ENCODE peak calls at places on chromosome 3, in six cellular contexts. N, H, B, T, O and Q are unnamed samples. For H3K4me1, the result is how much of the 10 kb centered on the place peaks cover.

GRCh38 chr3:183870563-183870962 is 14.1 kb downstream of the PARL start:
- DNase-seq in H (no peak), T (no peak), O (no peak), N (no peak), B (no peak), Q (no peak)

GRCh38 chr3:24952388-24952787 is 457.7 kb upstream of the THRB start:
- DNase-seq in N (no peak), T (no peak), B (no peak), O (no peak), H (no peak), Q (no peak)

GRCh38 chr3:110905096-110905495 is 166.5 kb upstream of the NECTIN3 start:
- DNase-seq in H (no peak), B (no peak), N (no peak), O (no peak), T (no peak), Q (no peak)

GRCh38 chr3:40143283-40144090 is 166.0 kb upstream of the EIF1B start:
- DNase-seq in H (no peak), O (no peak), B (no peak), T (no peak), N (no peak), Q (no peak)

GRCh38 chr3:89171681-89172080 is 64.3 kb downstream of the EPHA3 start:
- DNase-seq in T (no peak), B (no peak), H (no peak), O (no peak), N (no peak), Q (no peak)

GRCh38 chr3:50246517-50246954 is 10.5 kb downstream of the GNAI2 start:
- DNase-seq in H (no peak), O (no peak), B (no peak), N (peak), T (no peak), Q (peak)

GRCh38 chr3:184513276-184514150 is 48.1 kb upstream of the EPHB3 start:
- DNase-seq in O (peak), B (peak), N (peak), T (no peak), H (peak), Q (peak)

GRCh38 chr3:149638401-149639092 is 19.3 kb downstream of the WWTR1 start:
- DNase-seq in T (no peak), H (no peak), O (no peak), B (no peak), N (peak), Q (no peak)

GRCh38 chr3:157464283-157464682 is 27.6 kb downstream of the PTX3 start:
- DNase-seq in B (no peak), O (no peak), H (no peak), T (no peak), N (no peak), Q (no peak)

GRCh38 chr3:134846943-134847342 is 51.9 kb downstream of the EPHB1 start:
- DNase-seq in H (no peak), N (peak), B (no peak), T (no peak), O (peak), Q (no peak)

GRCh38 chr3:196440041-196440537 is 7.9 kb upstream of the UBXN7 start:
- DNase-seq in O (no peak), T (no peak), N (no peak), B (peak), H (no peak), Q (no peak)

GRCh38 chr3:149018247-149018646 is 26.9 kb downstream of the GYG1 start:
- DNase-seq in T (no peak), O (no peak), N (no peak), H (no peak), B (no peak), Q (no peak)

GRCh38 chr3:193190387-193190786 is 50.6 kb upstream of the PLAAT1 start:
- DNase-seq in T (no peak), O (peak), H (no peak), B (no peak), N (peak), Q (no peak)

GRCh38 chr3:142209655-142210054 is 15.7 kb downstream of the GK5 start:
- DNase-seq in T (no peak), B (no peak), O (peak), H (peak), N (peak), Q (peak)

GRCh38 chr3:17420668-17421067 is 321.8 kb downstream of the TBC1D5 start:
- DNase-seq in O (no peak), T (no peak), B (no peak), H (no peak), N (no peak), Q (no peak)

GRCh38 chr3:76039431-76039830 is 254.1 kb upstream of the ZNF717 start:
- DNase-seq in T (no peak), O (no peak), B (no peak), H (no peak), N (no peak), Q (no peak)

GRCh38 chr3:82177774-82178173 is 416.3 kb upstream of the GBE1 start:
- DNase-seq in O (no peak), B (no peak), T (no peak), N (no peak), H (no peak), Q (no peak)

GRCh38 chr3:101950985-101951733 is 101.8 kb downstream of the NFKBIZ start:
- DNase-seq in N (no peak), B (no peak), T (no peak), H (no peak), O (no peak), Q (no peak)

DNA sequence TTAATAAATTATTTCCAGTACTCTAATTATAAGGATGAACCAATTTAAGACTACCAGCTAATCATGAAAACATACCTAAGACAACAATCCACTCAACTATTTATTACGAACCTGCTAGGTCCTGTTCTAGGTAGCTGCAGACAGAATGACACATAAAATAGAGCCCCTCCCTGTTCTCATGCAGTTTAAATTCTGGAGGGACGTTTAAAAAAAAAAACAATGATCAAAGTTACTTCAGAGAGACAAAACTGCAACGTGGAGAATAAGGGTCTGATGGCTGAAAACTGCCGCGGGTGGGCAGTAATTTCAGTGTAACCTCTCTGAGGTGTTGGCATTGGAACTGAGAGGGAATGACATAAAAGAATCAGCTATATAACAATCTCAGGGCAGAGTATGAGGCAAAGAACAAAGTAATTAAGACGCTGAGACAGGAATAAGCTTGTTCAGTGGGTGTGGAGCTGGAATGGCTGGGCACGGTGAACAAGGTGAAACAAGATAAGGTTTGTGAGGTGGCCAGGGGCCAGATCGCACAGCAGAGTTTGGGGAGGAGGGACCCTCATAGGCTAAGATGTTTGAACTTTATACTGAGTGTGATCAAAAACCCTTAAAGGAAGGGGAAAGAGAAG is 19.5 kb downstream of the TBL1XR1 start:
- DNase-seq in T (no peak), O (no peak), H (no peak), N (no peak), B (no peak), Q (no peak)
- TF ChIP-seq POLR2A in T (no peak), O (no peak), H (no peak), N (no peak), B (no peak), Q (no peak)

GRCh38 chr3:43619593-43619992 is 2.2 kb downstream of the ANO10 start:
- DNase-seq in B (no peak), O (no peak), H (peak), N (no peak), T (no peak), Q (no peak)
- H3K27ac ChIP-seq in B (no peak), O (no peak), H (no peak), N (no peak), T (no peak), Q (no peak)

GRCh38 chr3:71103430-71103881 is 480.1 kb downstream of the FOXP1 start:
- DNase-seq in O (peak), H (no peak), N (peak), T (no peak), B (no peak), Q (peak)
- H3K4me1 ChIP-seq in O (half or more), H (under half), N (half or more), T (half or more), B (under half), Q (under half)

GRCh38 chr3:126912491-126913195 is 70.3 kb upstream of the PLXNA1 start:
- DNase-seq in B (no peak), O (no peak), N (no peak), H (no peak), T (no peak), Q (no peak)

GRCh38 chr3:126910231-126910630 is 72.7 kb upstream of the PLXNA1 start:
- DNase-seq in T (no peak), N (no peak), B (no peak), H (no peak), O (no peak), Q (no peak)

GRCh38 chr3:126913524-126913923 is 69.4 kb upstream of the PLXNA1 start:
- DNase-seq in N (no peak), O (no peak), H (no peak), B (no peak), T (no peak), Q (no peak)

GRCh38 chr3:126912027-126912422 is 70.9 kb upstream of the PLXNA1 start:
- DNase-seq in O (no peak), T (no peak), H (no peak), N (peak), B (no peak), Q (no peak)

GRCh38 chr3:126911162-126912026 is 71.5 kb upstream of the PLXNA1 start:
- DNase-seq in B (peak), O (peak), H (no peak), T (no peak), N (peak), Q (peak)
- TF ChIP-seq POLR2A in B (peak), O (no peak), H (no peak), T (no peak), N (no peak), Q (no peak)

GRCh38 chr3:67278015-67278618 is 280.0 kb downstream of the KBTBD8 start:
- DNase-seq in O (no peak), H (no peak), B (no peak), N (no peak), T (no peak), Q (no peak)
- H3K27ac ChIP-seq in O (no peak), H (no peak), B (no peak), N (no peak), T (no peak), Q (no peak)

GRCh38 chr3:38120690-38121450 is 16.1 kb downstream of the ACAA1 start:
- DNase-seq in T (no peak), B (no peak), O (no peak), H (peak), N (no peak), Q (no peak)

GRCh38 chr3:38124324-38125122 is 12.4 kb downstream of the ACAA1 start:
- DNase-seq in B (no peak), N (no peak), T (peak), O (no peak), H (no peak), Q (no peak)

GRCh38 chr3:38121451-38121831 is 15.5 kb downstream of the ACAA1 start:
- DNase-seq in T (no peak), B (no peak), N (no peak), H (peak), O (no peak), Q (no peak)

GRCh38 chr3:38121832-38122461 is 15.0 kb downstream of the ACAA1 start:
- DNase-seq in N (no peak), T (no peak), O (no peak), H (peak), B (no peak), Q (no peak)

DNA sequence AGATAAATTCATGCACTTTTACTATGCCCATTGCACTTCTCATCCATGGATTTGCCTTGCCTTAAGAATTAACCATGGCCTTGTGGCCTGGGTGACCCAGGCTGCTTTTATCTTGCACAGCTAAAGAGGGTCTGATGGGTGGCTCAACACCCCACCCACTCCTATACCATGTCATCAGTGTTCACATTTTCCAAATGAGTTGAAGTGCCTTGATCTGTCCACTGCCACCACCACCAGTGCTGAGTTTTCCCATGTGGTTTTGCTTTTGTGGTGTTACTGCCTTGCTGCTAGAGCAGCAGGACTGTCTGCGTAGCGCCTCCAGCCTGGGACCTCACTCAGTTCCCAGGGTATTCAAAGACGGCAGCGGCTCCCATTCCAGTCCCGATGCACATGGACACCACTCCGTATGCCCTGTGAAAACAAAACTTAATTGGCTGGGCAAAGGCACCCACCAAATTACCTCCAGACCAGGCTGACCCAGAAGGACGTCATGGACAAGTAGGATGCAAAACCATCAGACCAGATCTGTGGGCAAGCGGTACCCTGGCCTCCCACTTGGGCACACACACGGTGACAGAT is 14.1 kb downstream of the ACAA1 start:
- DNase-seq in T (no peak), O (no peak), B (no peak), N (no peak), H (no peak), Q (no peak)
- H3K4me1 ChIP-seq in T (under half), O (under half), B (under half), N (under half), H (under half), Q (under half)

DNA sequence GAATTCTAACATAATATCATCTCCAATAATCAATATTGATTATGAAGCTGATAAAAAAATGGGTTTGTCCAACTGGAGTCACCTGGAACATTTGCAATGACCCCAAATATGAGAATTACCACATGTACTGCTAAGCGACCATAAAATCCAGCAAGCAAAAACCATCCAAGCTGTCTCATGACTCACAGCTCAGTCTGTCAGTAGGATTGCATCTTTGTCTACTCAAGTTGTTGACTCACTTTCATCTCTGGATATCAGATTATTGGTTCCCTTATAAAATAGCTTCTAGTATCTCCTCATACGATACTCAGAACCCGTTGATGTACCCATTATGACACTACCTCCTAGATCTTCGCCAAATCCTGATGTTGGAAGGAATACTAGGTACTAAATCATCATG is 209.8 kb upstream of the ATP11B start:
- DNase-seq in O (no peak), H (no peak), N (no peak), B (no peak), T (no peak), Q (no peak)
- TF ChIP-seq POLR2A in O (no peak), H (no peak), N (no peak), B (no peak), T (no peak), Q (no peak)

GRCh38 chr3:97911459-97911858 is 60.8 kb downstream of the RIOX2 start:
- DNase-seq in O (no peak), T (no peak), B (no peak), N (no peak), H (no peak), Q (no peak)

GRCh38 chr3:97914390-97914789 is 57.8 kb downstream of the RIOX2 start:
- DNase-seq in T (no peak), N (no peak), H (no peak), B (no peak), O (no peak), Q (no peak)

GRCh38 chr3:97916576-97916975 is 55.7 kb downstream of the RIOX2 start:
- DNase-seq in T (no peak), O (no peak), B (no peak), H (no peak), N (no peak), Q (no peak)

GRCh38 chr3:97910931-97911351 is 61.3 kb downstream of the RIOX2 start:
- DNase-seq in B (peak), N (no peak), O (no peak), T (no peak), H (no peak), Q (peak)
- H3K27ac ChIP-seq in B (no peak), N (no peak), O (no peak), T (no peak), H (no peak), Q (peak)